ENCODE peak calls at places on chromosomes 12 and 14, in five cellular contexts. O is CD4-positive, alpha-beta T cell; H is tibial nerve; E is brain microvascular endothelial cell; C is left lung. N is an unnamed sample. For H3K27me3, the result is how much of the 10 kb centered on the place peaks cover.

GRCh38 chr12:34292736-34293625 is 270.7 kb downstream of the ALG10 start:
- DNase-seq in H (no peak), C (peak), E (no peak), O (no peak), N (no peak)

GRCh38 chr14:50944647-50945413 is 547 bp upstream of the PYGL start:
- DNase-seq in H (peak), E (no peak), C (peak), O (no peak), N (peak)

GRCh38 chr12:67826946-67827719 is 162.1 kb upstream of the IFNG-AS1 start:
- DNase-seq in O (no peak), C (no peak), E (peak), H (no peak), N (no peak)

GRCh38 chr12:57434517-57435223 is at the start of gene INHBC:
- DNase-seq in H (no peak), E (no peak), O (no peak), C (no peak), N (no peak)

GRCh38 chr14:90438841-90439240 is 42.0 kb downstream of the CALM1 start:
- DNase-seq in C (no peak), E (no peak), H (no peak), O (no peak), N (no peak)

GRCh38 chr12:50207424-50207823 is 40.3 kb upstream of the CERS5 start:
- DNase-seq in O (no peak), E (no peak), C (no peak), H (no peak), N (no peak)

GRCh38 chr12:84891106-84891838 is 21.3 kb downstream of the SLC6A15 start:
- DNase-seq in E (peak), C (no peak), O (no peak), H (no peak), N (no peak)

GRCh38 chr14:72599579-72600470 is 294.1 kb downstream of the DPF3 start:
- DNase-seq in H (no peak), E (no peak), O (no peak), C (no peak), N (no peak)

GRCh38 chr12:104057771-104058197 is 6.5 kb upstream of the HCFC2 start:
- DNase-seq in C (no peak), E (no peak), O (no peak), H (no peak), N (no peak)

GRCh38 chr14:31926123-31926522 is 151.0 kb upstream of the ARHGAP5 start:
- DNase-seq in O (no peak), E (no peak), H (no peak), C (no peak), N (no peak)

GRCh38 chr14:37585971-37586759 is 8.9 kb downstream of the FOXA1 start:
- DNase-seq in C (no peak), H (no peak), E (no peak), O (no peak), N (no peak)

GRCh38 chr12:67386869-67387570 is 117.9 kb downstream of the CAND1 start:
- DNase-seq in E (no peak), O (no peak), C (no peak), H (no peak), N (no peak)

GRCh38 chr12:4960030-4960429 is 50.3 kb downstream of the KCNA1 start:
- DNase-seq in C (peak), E (no peak), H (no peak), O (no peak), N (no peak)

GRCh38 chr14:38611928-38612327 is 356.0 kb upstream of the CLEC14A start:
- DNase-seq in E (no peak), O (no peak), H (no peak), C (no peak), N (no peak)

GRCh38 chr12:125203145-125203765 is 138.0 kb downstream of the AACS start:
- DNase-seq in E (no peak), C (no peak), O (no peak), H (no peak), N (no peak)

GRCh38 chr12:52280319-52280795 is 5.9 kb downstream of the KRT86 start:
- DNase-seq in O (no peak), E (peak), H (peak), C (no peak), N (no peak)

GRCh38 chr14:81221579-81222102 is 882 bp upstream of the GTF2A1 start:
- DNase-seq in O (no peak), H (peak), C (no peak), E (no peak), N (no peak)

GRCh38 chr12:14982986-14983385 is 10.1 kb downstream of the PDE6H start:
- DNase-seq in C (no peak), O (no peak), H (no peak), E (no peak), N (no peak)

GRCh38 chr12:53613821-53614220 is 12.4 kb downstream of the ATF7 start:
- DNase-seq in O (no peak), C (no peak), H (no peak), E (no peak), N (no peak)

GRCh38 chr14:94153750-94154350 is 20.3 kb upstream of the PPP4R4 start:
- DNase-seq in C (no peak), E (no peak), H (no peak), O (no peak), N (no peak)

GRCh38 chr12:124379938-124380754 is 85.3 kb downstream of the RFLNA start:
- DNase-seq in C (peak), O (no peak), H (peak), E (peak), N (peak)

GRCh38 chr14:32078794-32079663 is 1.9 kb downstream of the ARHGAP5 start:
- DNase-seq in H (no peak), E (peak), C (no peak), O (no peak), N (no peak)

GRCh38 chr12:60230103-60230502 is 634.3 kb downstream of the SLC16A7 start:
- DNase-seq in H (no peak), E (no peak), O (no peak), C (no peak), N (no peak)

GRCh38 chr12:24546084-24546483 is 402.8 kb downstream of the BCAT1 start:
- DNase-seq in C (no peak), H (no peak), O (no peak), E (no peak), N (no peak)

GRCh38 chr12:46259713-46260112 is 9.1 kb downstream of the SLC38A1 start:
- DNase-seq in O (no peak), C (no peak), H (no peak), E (no peak), N (no peak)

GRCh38 chr14:100676089-100676685 is 50.5 kb upstream of the DLK1 start:
- DNase-seq in E (no peak), H (no peak), C (no peak), O (no peak), N (no peak)

GRCh38 chr12:68020049-68020448 is 30.8 kb downstream of the IFNG-AS1 start:
- DNase-seq in E (no peak), O (no peak), C (no peak), H (no peak), N (no peak)

GRCh38 chr14:72878746-72879145 is 15.2 kb downstream of the DPF3 start:
- DNase-seq in O (no peak), C (no peak), H (no peak), E (no peak), N (no peak)

GRCh38 chr14:102210421-102211042 is 70.8 kb downstream of the WDR20 start:
- DNase-seq in O (no peak), E (no peak), C (peak), H (no peak), N (no peak)

GRCh38 chr14:54450535-54450934 is 9.4 kb upstream of the CNIH1 start:
- DNase-seq in E (no peak), O (no peak), H (no peak), C (no peak), N (no peak)

GRCh38 chr12:92467886-92468285 is 234.9 kb upstream of the PLEKHG7 start:
- DNase-seq in E (peak), O (no peak), H (no peak), C (no peak), N (no peak)

GRCh38 chr14:22563987-22564386 is 25.0 kb downstream of the DAD1 start:
- DNase-seq in C (no peak), E (no peak), O (no peak), H (no peak), N (no peak)

GRCh38 chr14:94816113-94816512 is 46.2 kb upstream of the GSC start:
- DNase-seq in H (no peak), C (no peak), E (peak), O (no peak), N (no peak)

GRCh38 chr14:67221248-67221981 is 19.8 kb upstream of the PALS1 start:
- DNase-seq in H (no peak), O (no peak), C (no peak), E (peak), N (no peak)

GRCh38 chr14:76577090-76577489 is 184.2 kb upstream of the VASH1 start:
- DNase-seq in E (no peak), H (no peak), C (no peak), O (no peak), N (no peak)

GRCh38 chr14:76574416-76574815 is 186.9 kb upstream of the VASH1 start:
- DNase-seq in O (no peak), H (no peak), E (no peak), C (no peak), N (no peak)

GRCh38 chr14:76577837-76578236 is 183.4 kb upstream of the VASH1 start:
- DNase-seq in H (no peak), E (no peak), O (no peak), C (no peak), N (no peak)

GRCh38 chr14:76576047-76576741 is 185.1 kb upstream of the VASH1 start:
- DNase-seq in C (no peak), H (no peak), O (no peak), E (no peak), N (no peak)

DNA sequence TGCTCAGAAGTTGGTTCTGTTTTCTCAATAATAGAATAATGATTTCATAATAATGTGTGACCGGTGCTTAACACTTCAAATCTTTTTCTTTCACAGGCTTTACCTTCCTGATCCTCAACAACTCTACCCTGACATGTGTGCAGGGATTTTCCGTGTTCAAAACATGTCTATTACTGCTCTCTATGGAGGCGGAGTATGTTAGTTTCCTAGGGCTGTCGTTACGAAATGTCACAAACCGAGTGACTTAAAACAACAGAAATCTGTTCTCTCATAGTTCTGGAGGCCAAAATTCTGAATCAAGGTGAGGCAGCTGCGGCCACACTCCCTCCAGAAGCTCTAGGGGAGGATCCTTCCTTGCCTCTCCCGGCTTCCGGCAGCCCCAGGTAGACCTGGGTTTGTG is 186.2 kb upstream of the VASH1 start:
- DNase-seq in E (no peak), O (no peak), H (no peak), C (no peak), N (no peak)
- H3K27me3 ChIP-seq in E (under half), O (under half), H (under half), C (under half), N (under half)

GRCh38 chr12:94172973-94173372 is 24.6 kb downstream of the PLXNC1 start:
- DNase-seq in H (no peak), E (peak), O (no peak), C (no peak), N (peak)

GRCh38 chr12:94170690-94171594 is 22.6 kb downstream of the PLXNC1 start:
- DNase-seq in H (no peak), O (no peak), C (no peak), E (no peak), N (no peak)

GRCh38 chr12:94169966-94170689 is 21.8 kb downstream of the PLXNC1 start:
- DNase-seq in O (no peak), H (no peak), E (no peak), C (no peak), N (no peak)

GRCh38 chr12:94172031-94172430 is 23.7 kb downstream of the PLXNC1 start:
- DNase-seq in E (peak), H (no peak), O (no peak), C (no peak), N (no peak)

DNA sequence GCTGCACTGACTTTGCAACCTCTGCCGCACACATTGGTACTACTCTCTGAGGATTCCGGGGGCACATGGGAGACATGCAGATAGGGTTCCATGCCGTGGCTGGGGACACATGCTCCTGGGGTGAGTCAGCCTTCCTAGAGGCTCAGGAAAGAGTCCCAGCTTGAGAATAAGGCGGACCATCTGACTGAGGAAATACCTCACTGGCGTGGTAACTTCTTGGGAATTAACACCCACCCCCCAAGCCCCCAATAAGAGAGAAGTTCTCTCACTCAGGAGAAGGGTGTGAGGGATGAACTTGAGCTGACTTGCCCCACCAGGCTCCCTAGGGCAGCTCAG is 23.2 kb downstream of the PLXNC1 start:
- DNase-seq in O (no peak), C (no peak), E (peak), H (no peak), N (no peak)
- H3K27me3 ChIP-seq in O (under half), C (under half), E (under half), H (under half), N (under half)

GRCh38 chr14:96690713-96691383 is 106.3 kb upstream of the VRK1 start:
- DNase-seq in O (no peak), H (no peak), C (no peak), E (no peak), N (no peak)
- H3K27me3 ChIP-seq in O (under half), H (under half), C (under half), E (under half), N (under half)

DNA sequence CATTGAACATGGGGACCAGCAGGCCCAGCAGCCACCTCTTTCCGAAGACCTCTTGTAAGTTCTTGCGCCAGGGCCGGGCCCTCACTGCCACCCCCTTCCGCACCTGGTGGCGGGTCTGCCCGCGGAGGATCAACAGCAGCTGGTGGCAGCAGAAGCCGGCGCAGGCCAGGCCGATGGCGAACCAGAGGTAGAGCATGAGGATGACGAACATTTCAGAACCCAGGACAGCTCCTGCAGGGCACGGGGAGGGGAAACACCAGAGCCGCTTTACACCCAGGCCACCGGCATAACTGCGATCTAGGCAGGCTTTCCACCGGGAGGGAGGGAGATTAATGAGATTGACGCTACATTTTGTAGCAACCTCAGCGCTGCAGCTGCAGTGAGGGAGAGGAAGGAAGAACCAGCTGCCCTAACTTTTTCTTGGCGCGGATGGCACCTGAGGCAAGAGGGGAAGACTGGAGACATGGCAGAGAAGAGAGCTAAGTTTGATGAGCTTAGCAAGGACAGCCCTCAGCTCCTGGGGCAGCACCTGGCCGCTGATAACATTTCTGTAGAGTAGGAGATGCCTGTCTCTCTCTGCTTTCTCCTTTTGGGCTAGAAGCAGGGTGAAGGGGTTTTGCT is 7.8 kb downstream of the ZDHHC22 start:
- DNase-seq in H (no peak), C (no peak), E (peak), O (peak), N (peak)
- H3K27me3 ChIP-seq in H (under half), C (under half), E (under half), O (half or more), N (under half)

GRCh38 chr12:65832217-65832616 is 7.9 kb downstream of the HMGA2 start:
- DNase-seq in E (no peak), C (no peak), O (no peak), H (no peak), N (no peak)
- H3K27me3 ChIP-seq in E (under half), C (under half), O (under half), H (under half), N (under half)

DNA sequence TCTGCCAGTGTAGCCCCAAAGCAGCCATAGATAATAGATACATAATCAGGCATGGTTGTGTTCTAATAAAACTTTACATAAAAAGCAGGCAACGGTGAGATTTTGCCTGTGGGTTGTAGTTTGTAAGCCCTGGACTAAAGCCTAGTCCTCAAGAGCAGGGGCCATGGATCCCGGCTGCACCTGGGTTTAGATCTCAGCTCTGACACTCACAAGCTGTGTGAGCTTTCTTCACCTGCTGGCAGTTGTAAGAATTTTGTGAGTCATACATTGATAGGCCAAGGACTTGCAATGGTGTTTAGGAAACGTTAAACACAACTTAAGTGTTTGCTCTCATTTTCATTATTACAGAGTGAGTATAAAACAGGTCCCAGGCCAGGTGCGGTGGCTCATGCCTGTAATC is 395.8 kb upstream of the TBX3 start:
- DNase-seq in C (no peak), H (no peak), O (no peak), E (no peak), N (no peak)
- H3K27me3 ChIP-seq in C (under half), H (under half), O (under half), E (under half), N (under half)

GRCh38 chr12:94875525-94875924 is 128.0 kb downstream of the NDUFA12 start:
- DNase-seq in C (no peak), O (no peak), H (no peak), E (no peak), N (no peak)

GRCh38 chr12:94872671-94873367 is 130.7 kb downstream of the NDUFA12 start:
- DNase-seq in C (peak), E (no peak), O (no peak), H (no peak), N (no peak)

GRCh38 chr12:94874086-94874985 is 129.2 kb downstream of the NDUFA12 start:
- DNase-seq in H (no peak), E (no peak), O (no peak), C (no peak), N (no peak)

GRCh38 chr12:94873368-94874085 is 130.0 kb downstream of the NDUFA12 start:
- DNase-seq in O (no peak), E (no peak), C (peak), H (no peak), N (no peak)

GRCh38 chr12:94874986-94875312 is 128.5 kb downstream of the NDUFA12 start:
- DNase-seq in O (no peak), C (no peak), H (no peak), E (no peak), N (no peak)
- H3K27me3 ChIP-seq in O (half or more), C (under half), H (under half), E (under half), N (under half)

DNA sequence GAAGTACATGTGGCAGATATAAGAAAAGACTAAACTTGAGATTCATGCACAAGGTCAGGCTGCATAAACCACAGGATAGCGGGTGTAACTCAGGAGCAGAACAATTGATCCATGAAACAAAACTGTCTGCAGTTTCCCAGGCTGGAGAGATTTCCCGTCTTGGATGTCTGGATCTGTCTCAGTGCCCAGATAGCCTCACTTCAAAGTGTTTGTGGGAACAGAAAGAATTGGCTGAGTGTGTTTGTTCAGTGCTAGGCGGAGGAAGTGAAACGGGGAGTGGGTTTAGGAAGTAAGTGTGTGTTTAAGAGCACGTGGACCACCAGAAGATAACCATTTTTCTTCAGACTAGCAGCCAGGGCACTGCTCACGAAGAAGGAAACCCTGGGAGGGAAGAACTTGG is 1.4 kb upstream of the RNASE10 start:
- DNase-seq in O (no peak), C (no peak), H (no peak), E (no peak), N (no peak)
- H3K27me3 ChIP-seq in O (under half), C (under half), H (under half), E (under half), N (under half)

N was measured in testis.